ENCODE peak calls at places on chromosome 14, in four cellular contexts. S is astrocyte, W is iPS DF 19.7, V is Daoy. M is an unnamed sample.

GRCh38 chr14:69105326-69105725 is 47.6 kb downstream of the DCAF5 start:
- DNase-seq in S (peak; percentile 87), W (no peak), V (peak; percentile 61), M (peak; percentile 36)

GRCh38 chr14:20631821-20632389 is 9.6 kb downstream of the OR6S1 start:
- DNase-seq in S (peak; percentile 20), W (no peak), V (peak; percentile 87), M (peak; percentile 81)

GRCh38 chr14:89720076-89720687 is 234.3 kb downstream of the EFCAB11 start:
- DNase-seq in S (no peak), W (no peak), V (no peak), M (no peak)

GRCh38 chr14:57709909-57710308 is 156.0 kb downstream of the SLC35F4 start:
- DNase-seq in S (no peak), W (no peak), V (no peak), M (no peak)

GRCh38 chr14:89123851-89124250 is 293.2 kb downstream of the FOXN3 start:
- DNase-seq in S (no peak), W (no peak), V (no peak), M (no peak)

GRCh38 chr14:30768791-30769190 is 105.6 kb upstream of the COCH start:
- DNase-seq in S (no peak), W (no peak), V (no peak), M (no peak)

GRCh38 chr14:105248368-105249174 is at the start of gene BTBD6:
- DNase-seq in S (peak; percentile 69), W (peak; percentile 17), V (peak; percentile 94), M (peak; percentile 72)

GRCh38 chr14:91186515-91187066 is 57.9 kb downstream of the GPR68 start:
- DNase-seq in S (no peak), W (no peak), V (no peak), M (no peak)

GRCh38 chr14:96104469-96105057 is 65.4 kb downstream of the C14orf132 start:
- DNase-seq in S (peak; percentile 98), W (no peak), V (peak; percentile 96), M (peak; percentile 97)

GRCh38 chr14:65486856-65487255 is 74.3 kb downstream of the FUT8 start:
- DNase-seq in S (peak; percentile 51), W (no peak), V (no peak), M (no peak)

GRCh38 chr14:58749066-58749669 is 111.4 kb downstream of the DACT1 start:
- DNase-seq in S (peak; percentile 99), W (no peak), V (peak; percentile 96), M (peak; percentile 83)

GRCh38 chr14:101082436-101083384 is 179.2 kb upstream of the RTL1 start:
- DNase-seq in S (no peak), W (no peak), V (no peak), M (no peak)

GRCh38 chr14:65495196-65495595 is 82.7 kb downstream of the FUT8 start:
- DNase-seq in S (peak; percentile 52), W (no peak), V (peak; percentile 18), M (peak; percentile 17)

GRCh38 chr14:65153101-65153500 is 50.8 kb upstream of the MAX start:
- DNase-seq in S (no peak), W (no peak), V (no peak), M (no peak)

GRCh38 chr14:101709962-101710891 is 51.3 kb upstream of the PPP2R5C start:
- DNase-seq in S (no peak), W (no peak), V (no peak), M (no peak)

GRCh38 chr14:95482967-95483842 is 33.2 kb downstream of the SYNE3 start:
- DNase-seq in S (peak; percentile 93), W (no peak), V (peak; percentile 98), M (peak; percentile 88)

GRCh38 chr14:89186850-89187376 is 230.1 kb downstream of the FOXN3 start:
- DNase-seq in S (no peak), W (no peak), V (no peak), M (peak; percentile 13)

M was measured in MCF 10A.